ENCODE peak calls at places on chromosome 2, in four cellular contexts. Q, L, Y and F are unnamed samples.
A peak's percentile ranks its signal among the peaks of the same experiment; 100 is the strongest.

GRCh38 chr2:121321476-121321875 is 36.5 kb upstream of the TFCP2L1 start:
- DNase-seq in Q (no peak), L (peak; percentile 1), Y (no peak), F (no peak)

GRCh38 chr2:122543815-122544214 is 788.4 kb downstream of the TSN start:
- DNase-seq in Q (no peak), L (no peak), Y (no peak), F (no peak)

GRCh38 chr2:97739893-97740245 is 26.5 kb downstream of the ZAP70 start:
- DNase-seq in Q (no peak), L (no peak), Y (no peak), F (no peak)

GRCh38 chr2:159828736-159829135 is 30.7 kb upstream of the CD302 start:
- DNase-seq in Q (no peak), L (no peak), Y (no peak), F (no peak)

GRCh38 chr2:135124924-135125886 is 73.1 kb downstream of the RAB3GAP1 start:
- DNase-seq in Q (no peak), L (no peak), Y (no peak), F (no peak)

GRCh38 chr2:20182241-20182931 is 42.5 kb downstream of the SDC1 start:
- DNase-seq in Q (no peak), L (peak; percentile 61), Y (no peak), F (no peak)

GRCh38 chr2:144152817-144153271 is 367.1 kb downstream of the ZEB2 start:
- DNase-seq in Q (no peak), L (peak; percentile 10), Y (no peak), F (no peak)

GRCh38 chr2:127864877-127865276 is 6.9 kb upstream of the POLR2D start:
- DNase-seq in Q (no peak), L (peak; percentile 85), Y (no peak), F (peak; percentile 30)

GRCh38 chr2:30505500-30506180 is 58.6 kb downstream of the LCLAT1 start:
- DNase-seq in Q (peak; percentile 70), L (no peak), Y (no peak), F (no peak)

GRCh38 chr2:159265171-159265576 is 21.3 kb downstream of the WDSUB1 start:
- DNase-seq in Q (peak; percentile 8), L (no peak), Y (no peak), F (no peak)

GRCh38 chr2:167331636-167332232 is 443.5 kb downstream of the XIRP2 start:
- DNase-seq in Q (peak; percentile 11), L (no peak), Y (peak; percentile 85), F (peak; percentile 83)

GRCh38 chr2:105546623-105546964 is 147.7 kb upstream of the FHL2 start:
- DNase-seq in Q (no peak), L (no peak), Y (no peak), F (no peak)

GRCh38 chr2:159177957-159178356 is 108.5 kb downstream of the WDSUB1 start:
- DNase-seq in Q (no peak), L (no peak), Y (no peak), F (no peak)

GRCh38 chr2:74206180-74206688 is 7.8 kb downstream of the MTHFD2 start:
- DNase-seq in Q (no peak), L (peak; percentile 33), Y (no peak), F (no peak)

GRCh38 chr2:216858312-216858711 is 1.6 kb downstream of the TNP1 start:
- DNase-seq in Q (no peak), L (no peak), Y (no peak), F (no peak)

GRCh38 chr2:144350151-144350802 is 169.6 kb downstream of the ZEB2 start:
- DNase-seq in Q (no peak), L (peak; percentile 29), Y (no peak), F (no peak)

DNA sequence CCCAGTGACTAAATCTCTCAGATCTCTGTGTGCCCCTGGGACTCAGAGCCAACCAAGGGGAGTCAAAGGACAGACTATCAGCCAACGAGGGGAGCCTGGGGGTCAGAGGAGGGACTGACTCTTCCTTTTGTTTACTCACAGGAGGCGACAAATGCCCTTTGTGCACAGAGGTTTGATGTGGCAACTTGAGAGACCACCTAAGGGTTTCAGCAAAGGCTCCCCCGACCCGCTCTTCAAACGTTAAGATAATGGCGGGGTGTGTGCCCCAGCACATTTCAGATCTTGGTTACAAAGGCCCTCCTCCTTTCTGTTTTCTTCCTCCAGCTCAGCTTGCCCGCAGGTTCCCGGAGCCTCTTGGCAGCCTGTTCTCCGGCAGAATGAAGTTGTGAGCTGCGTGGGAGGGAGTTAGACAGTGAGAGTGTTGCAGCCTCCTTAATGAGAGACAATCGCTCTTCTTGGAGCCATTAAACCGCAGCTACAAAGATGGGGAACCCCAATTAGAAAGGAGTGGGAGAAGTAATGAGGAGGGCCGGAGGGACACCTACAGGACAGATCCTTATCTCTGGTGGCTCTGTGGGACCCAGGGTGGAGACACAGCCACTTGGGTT is 76.2 kb downstream of the KIAA2012 start:
- DNase-seq in Q (no peak), L (peak; percentile 12), Y (peak; percentile 68), F (peak; percentile 16)
- TF ChIP-seq JUN in Q (no peak), L (no peak), Y (no peak), F (no peak)

GRCh38 chr2:102061962-102062795 is 70.4 kb downstream of the IL1R2 start:
- DNase-seq in Q (no peak), L (no peak), Y (no peak), F (no peak)
- TF ChIP-seq ATF3 in Q (no peak), L (no peak), Y (no peak), F (no peak)

DNA sequence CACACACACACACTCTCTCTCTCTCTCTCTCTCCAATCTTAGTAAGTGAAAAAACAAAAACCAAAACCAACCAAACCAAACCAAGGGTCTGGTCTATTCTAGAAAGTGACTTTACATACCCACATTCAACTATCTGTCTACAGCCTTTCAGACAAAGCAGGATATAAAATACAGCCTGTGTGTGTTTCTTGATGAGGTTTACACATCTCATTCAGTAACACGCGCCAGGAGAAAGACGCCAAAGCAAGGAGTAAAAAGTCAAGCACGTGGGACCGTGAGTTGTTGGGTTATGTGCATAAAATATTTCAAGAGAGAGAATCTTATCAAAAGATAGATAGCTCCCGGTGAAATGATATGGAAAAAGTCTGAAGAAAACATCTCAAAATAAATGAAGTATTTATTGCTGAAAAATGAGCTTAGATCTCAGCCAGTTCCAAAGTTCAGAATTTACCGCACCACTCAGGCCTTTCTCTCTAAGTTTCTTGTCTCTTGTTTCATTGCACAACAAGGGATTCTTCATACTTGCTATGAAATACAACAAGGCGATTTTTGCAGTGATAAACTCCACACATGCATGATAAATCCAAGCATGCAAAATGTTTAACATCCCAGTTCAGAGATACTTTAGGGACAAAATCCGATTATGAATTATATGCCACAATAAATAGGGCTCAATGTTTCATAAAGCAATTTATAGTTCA is 159.2 kb upstream of the REV1 start:
- DNase-seq in Q (no peak), L (no peak), Y (no peak), F (no peak)
- TF ChIP-seq JUN in Q (no peak), L (no peak), Y (no peak), F (no peak)

DNA sequence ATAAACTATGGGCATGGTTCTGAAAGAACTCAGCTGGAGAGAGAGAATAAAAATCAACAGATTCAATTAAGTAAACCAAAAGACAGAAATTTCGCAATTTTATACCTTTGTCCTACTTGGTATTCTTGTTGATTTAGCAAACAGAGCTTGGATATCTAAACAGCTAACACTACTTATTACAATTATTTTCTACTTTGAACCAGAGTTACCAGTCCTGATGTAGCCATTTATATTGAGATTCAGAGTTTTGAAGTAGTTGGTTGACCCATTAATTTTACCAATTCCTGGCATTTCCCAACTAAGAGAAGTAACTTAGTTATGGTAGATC is 48.9 kb downstream of the ASXL2 start:
- DNase-seq in Q (peak; percentile 28), L (no peak), Y (no peak), F (no peak)
- TF ChIP-seq ATF3 in Q (no peak), L (no peak), Y (no peak), F (no peak)

GRCh38 chr2:120060088-120060623 is 47.3 kb downstream of the EPB41L5 start:
- DNase-seq in Q (no peak), L (no peak), Y (no peak), F (no peak)
- TF ChIP-seq JUN in Q (no peak), L (no peak), Y (no peak), F (no peak)

GRCh38 chr2:176471949-176472348 is 202.7 kb downstream of the MTX2 start:
- DNase-seq in Q (no peak), L (no peak), Y (no peak), F (no peak)
- TF ChIP-seq ATF3 in Q (no peak), L (no peak), Y (no peak), F (no peak)

DNA sequence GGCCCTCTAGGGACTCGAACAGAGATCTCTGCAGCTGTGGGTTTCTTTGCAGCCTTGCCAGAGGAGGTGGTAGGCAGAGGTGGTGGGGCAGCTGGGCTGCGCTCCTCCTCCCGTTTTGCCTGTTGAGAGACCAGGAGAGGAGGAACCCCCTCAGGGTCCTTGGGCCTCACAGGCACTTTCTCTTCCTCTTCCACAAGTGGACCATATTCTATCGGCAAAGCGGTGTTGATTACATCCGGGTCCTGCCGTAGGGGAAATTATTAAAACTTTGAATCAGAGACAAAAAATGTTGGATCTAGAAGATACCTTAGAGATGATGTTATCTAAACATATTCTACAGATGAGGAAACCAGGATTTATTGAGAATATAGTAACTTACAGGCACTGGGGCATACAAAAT is 78.5 kb downstream of the CLIP4 start:
- DNase-seq in Q (no peak), L (no peak), Y (no peak), F (no peak)
- TF ChIP-seq JUN in Q (no peak), L (no peak), Y (no peak), F (no peak)